ENCODE peak calls at places on chromosomes 3 and 15, in six cellular contexts. J, Q, U, L, O and Z are unnamed samples.

GRCh38 chr15:32029862-32030781 is at the start of gene CHRNA7:
- DNase-seq in L (peak), U (peak), J (peak), O (peak), Q (peak), Z (peak)

GRCh38 chr3:23073721-23074300 is 129.3 kb upstream of the UBE2E2 start:
- DNase-seq in U (no peak), L (peak), O (no peak), Q (no peak), J (no peak), Z (no peak)

GRCh38 chr15:73352082-73352481 is 16.7 kb downstream of the HCN4 start:
- DNase-seq in U (no peak), Q (no peak), L (no peak), J (no peak), O (peak), Z (no peak)

GRCh38 chr3:181696641-181697230 is 15.0 kb upstream of the SOX2 start:
- DNase-seq in U (no peak), O (no peak), J (no peak), L (no peak), Q (no peak), Z (no peak)

GRCh38 chr3:66256806-66257205 is 36.0 kb downstream of the SLC25A26 start:
- DNase-seq in L (no peak), O (no peak), J (no peak), U (no peak), Q (no peak), Z (no peak)

GRCh38 chr15:32641517-32642059 is at the start of gene SCG5:
- DNase-seq in L (no peak), Q (no peak), U (peak), O (peak), J (peak), Z (peak)

GRCh38 chr15:42080585-42081462 is 13.5 kb downstream of the PLA2G4D start:
- DNase-seq in L (peak), Q (no peak), U (no peak), O (peak), J (no peak), Z (no peak)

GRCh38 chr3:195352895-195353488 is 82.0 kb upstream of the XXYLT1 start:
- DNase-seq in U (no peak), L (peak), J (no peak), Q (no peak), O (peak), Z (no peak)

GRCh38 chr15:65789759-65790158 is 2.3 kb downstream of the DENND4A start:
- DNase-seq in L (no peak), O (no peak), Q (no peak), U (no peak), J (no peak), Z (no peak)

GRCh38 chr15:88744548-88745020 is 58.7 kb upstream of the ACAN start:
- DNase-seq in U (no peak), Q (no peak), O (peak), L (no peak), J (no peak), Z (no peak)

GRCh38 chr3:39755100-39755499 is 54.3 kb upstream of the MYRIP start:
- DNase-seq in O (no peak), Q (no peak), J (no peak), L (no peak), U (no peak), Z (no peak)

GRCh38 chr15:30055604-30056003 is 27.2 kb upstream of the GOLGA8J start:
- DNase-seq in Q (no peak), J (no peak), U (no peak), L (no peak), O (no peak), Z (no peak)

GRCh38 chr15:60373745-60374144 is 24.0 kb downstream of the ANXA2 start:
- DNase-seq in U (no peak), L (no peak), O (no peak), Q (peak), J (no peak), Z (no peak)

GRCh38 chr3:119891944-119892721 is 110.2 kb downstream of the NR1I2 start:
- DNase-seq in Q (peak), J (peak), L (peak), O (peak), U (peak), Z (peak)
- TF ChIP-seq CTCF in Q (peak), J (peak), L (peak), O (peak), U (peak), Z (peak)

DNA sequence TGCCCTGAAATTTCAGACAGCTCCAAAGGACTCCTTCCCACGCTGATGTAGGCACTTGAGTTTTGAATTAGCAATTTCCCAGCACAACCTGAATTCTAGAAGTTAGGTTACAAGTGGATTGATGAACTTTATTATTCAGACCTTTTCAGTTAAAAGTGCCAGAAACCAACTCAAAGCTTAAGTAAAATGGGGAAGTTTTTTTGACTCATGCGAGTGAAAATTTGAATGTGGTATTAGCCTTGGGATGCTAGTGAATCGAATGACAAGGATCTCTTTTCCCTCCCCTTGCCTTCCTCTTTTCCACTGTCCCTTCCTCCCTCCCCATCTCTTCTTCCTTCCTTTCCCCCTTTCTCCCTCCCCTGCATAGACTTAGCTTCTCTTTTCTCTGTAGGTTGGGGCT is 295.2 kb upstream of the PROK2 start:
- DNase-seq in O (no peak), J (no peak), U (no peak), Q (no peak), L (no peak), Z (no peak)
- TF ChIP-seq CTCF in O (no peak), J (no peak), U (no peak), Q (no peak), L (no peak), Z (no peak)

GRCh38 chr3:173045770-173046382 is 95.2 kb downstream of the SPATA16 start:
- DNase-seq in Q (no peak), U (no peak), J (no peak), O (peak), L (no peak), Z (no peak)
- TF ChIP-seq CTCF in Q (no peak), U (peak), J (peak), O (peak), L (peak), Z (peak)

GRCh38 chr3:159674583-159674982 is 314.1 kb upstream of the IL12A start:
- DNase-seq in U (no peak), J (no peak), Q (no peak), L (peak), O (no peak), Z (no peak)

GRCh38 chr3:159675285-159675684 is 313.4 kb upstream of the IL12A start:
- DNase-seq in J (no peak), L (peak), O (no peak), U (no peak), Q (no peak), Z (no peak)

GRCh38 chr3:159669753-159670152 is 318.9 kb upstream of the IL12A start:
- DNase-seq in U (no peak), Q (no peak), O (peak), J (no peak), L (peak), Z (no peak)

GRCh38 chr3:159669024-159669476 is 319.6 kb upstream of the IL12A start:
- DNase-seq in U (no peak), Q (no peak), L (peak), J (no peak), O (peak), Z (no peak)

GRCh38 chr3:159672728-159673471 is 315.7 kb upstream of the IL12A start:
- DNase-seq in U (no peak), Q (no peak), O (peak), J (no peak), L (peak), Z (no peak)
- TF ChIP-seq CTCF in U (peak), Q (no peak), O (no peak), J (no peak), L (no peak), Z (peak)

GRCh38 chr3:188179006-188179966 is 25.3 kb downstream of the LPP start:
- DNase-seq in J (peak), L (no peak), U (no peak), O (peak), Q (no peak), Z (no peak)
- TF ChIP-seq CTCF in J (no peak), L (no peak), U (no peak), O (no peak), Q (no peak), Z (no peak)

DNA sequence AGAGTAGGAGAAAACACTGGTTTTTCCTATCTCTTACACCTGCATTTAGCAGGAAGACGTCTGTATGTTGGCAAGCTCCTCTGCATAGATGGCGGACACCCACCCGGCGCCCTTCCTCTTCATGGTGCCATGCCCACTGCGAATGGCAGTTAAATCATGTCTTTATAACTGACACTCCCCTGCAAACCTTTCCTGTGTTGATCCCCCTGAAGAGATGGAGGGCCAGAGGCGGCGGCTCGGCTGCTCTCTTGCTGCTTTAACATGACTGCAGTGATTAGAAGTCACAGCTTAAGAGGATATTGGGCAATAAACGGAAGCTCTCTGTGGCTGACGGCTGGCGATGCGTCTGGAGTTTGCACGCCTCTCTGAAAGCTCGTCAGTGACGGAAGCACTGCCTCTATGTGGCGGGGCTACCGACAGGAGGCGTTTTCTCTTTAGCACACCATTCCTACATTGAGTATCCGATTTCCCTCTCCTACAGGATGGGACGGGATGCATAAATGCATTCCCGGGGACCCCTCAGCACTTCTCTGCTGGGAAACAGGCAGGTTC is 25.5 kb upstream of the SNRPA1 start:
- DNase-seq in O (peak), U (peak), J (peak), L (peak), Q (peak), Z (no peak)
- TF ChIP-seq CTCF in O (peak), U (no peak), J (peak), L (peak), Q (no peak), Z (peak)

GRCh38 chr3:33318709-33319380 is 41.6 kb downstream of the FBXL2 start:
- DNase-seq in O (no peak), L (no peak), J (no peak), Q (no peak), U (no peak), Z (no peak)
- TF ChIP-seq CTCF in O (peak), L (peak), J (peak), Q (no peak), U (peak), Z (no peak)

GRCh38 chr3:106628407-106628806 is 748.8 kb upstream of the CCDC54 start:
- DNase-seq in L (peak), U (no peak), J (no peak), O (peak), Q (no peak), Z (no peak)
- TF ChIP-seq CTCF in L (peak), U (no peak), J (no peak), O (peak), Q (no peak), Z (no peak)

DNA sequence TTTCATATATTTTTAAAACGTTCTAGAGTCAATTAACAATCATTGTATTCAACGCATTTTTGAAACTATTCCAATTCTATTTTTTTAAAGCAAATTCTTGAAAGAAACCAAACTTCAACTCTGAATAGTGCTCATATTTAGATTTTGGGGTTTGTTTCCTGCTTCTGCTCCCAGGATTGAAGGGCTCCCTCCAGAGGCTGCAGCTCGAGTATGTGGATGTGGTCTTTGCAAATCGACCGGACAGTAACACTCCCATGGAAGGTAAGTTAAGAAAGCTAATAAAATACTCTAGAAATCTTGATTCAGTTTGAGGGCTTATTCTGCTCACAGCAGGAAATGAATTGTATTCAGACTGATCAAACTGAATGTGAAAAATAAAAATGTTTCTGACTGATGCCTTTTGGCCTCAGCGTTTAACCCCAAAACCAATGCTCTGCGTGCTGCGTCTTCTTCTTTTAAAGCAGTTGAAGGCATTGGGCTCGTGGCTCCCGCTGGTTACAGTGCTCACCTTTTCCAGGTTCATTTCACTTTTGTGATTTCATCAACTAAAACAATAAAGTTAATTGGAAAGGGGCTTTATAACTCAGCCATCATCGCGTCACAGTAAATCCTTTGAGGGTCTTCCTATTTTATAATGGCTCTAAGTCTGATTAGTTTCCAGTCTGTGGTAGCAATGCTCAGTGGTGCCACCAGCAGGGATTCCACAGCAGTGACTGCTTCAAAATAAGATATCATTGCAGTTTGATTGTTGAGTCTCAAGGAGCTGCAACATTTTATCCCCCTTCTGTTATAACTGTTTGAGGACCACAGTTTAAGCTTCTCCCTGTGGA is 80.1 kb downstream of the SSR3 start:
- DNase-seq in U (peak), Q (no peak), O (peak), J (peak), L (no peak), Z (no peak)
- TF ChIP-seq CTCF in U (peak), Q (peak), O (peak), J (peak), L (peak), Z (peak)